ENCODE peak calls at places on chromosome 6, in five cellular contexts. H is GM10248, S is fibroblast of pulmonary artery, K is AG09309, C is RWPE1. N is an unnamed sample.

GRCh38 chr6:3247255-3248146 is 11.2 kb upstream of the PSMG4 start:
- DNase-seq in H (no peak), S (peak), K (peak), C (peak), N (no peak)

GRCh38 chr6:2850480-2851150 is 9.0 kb upstream of the SERPINB1 start:
- DNase-seq in H (no peak), S (peak), K (no peak), C (no peak), N (no peak)

GRCh38 chr6:81800666-81801065 is 48.2 kb upstream of the TENT5A start:
- DNase-seq in H (no peak), S (no peak), K (no peak), C (no peak), N (no peak)

GRCh38 chr6:43771210-43771857 is 1.3 kb downstream of the VEGFA start:
- DNase-seq in H (peak), S (peak), K (no peak), C (peak), N (no peak)

GRCh38 chr6:84652356-84653026 is 111.9 kb downstream of the TBX18 start:
- DNase-seq in H (no peak), S (peak), K (peak), C (peak), N (no peak)

GRCh38 chr6:35069262-35069661 is 71.9 kb downstream of the TCP11 start:
- DNase-seq in H (no peak), S (no peak), K (no peak), C (no peak), N (no peak)

GRCh38 chr6:4413073-4413472 is 277.7 kb upstream of the ECI2 start:
- DNase-seq in H (no peak), S (peak), K (peak), C (no peak), N (no peak)

GRCh38 chr6:162238675-162239074 is 488.9 kb downstream of the PRKN start:
- DNase-seq in H (no peak), S (no peak), K (no peak), C (no peak), N (no peak)

GRCh38 chr6:157244175-157244574 is 79.1 kb downstream of the TMEM242 start:
- DNase-seq in H (no peak), S (peak), K (peak), C (no peak), N (no peak)

GRCh38 chr6:170038717-170039116 is 252.2 kb downstream of the DLL1 start:
- DNase-seq in H (no peak), S (no peak), K (no peak), C (no peak), N (no peak)

GRCh38 chr6:148109732-148110131 is 232.9 kb upstream of the SASH1 start:
- DNase-seq in H (no peak), S (peak), K (no peak), C (no peak), N (no peak)

GRCh38 chr6:100001915-100002388 is 7.9 kb upstream of the MCHR2 start:
- DNase-seq in H (peak), S (peak), K (peak), C (peak), N (no peak)

GRCh38 chr6:151629791-151630190 is 136.0 kb downstream of the CCDC170 start:
- DNase-seq in H (no peak), S (no peak), K (no peak), C (no peak), N (no peak)

GRCh38 chr6:138339024-138339423 is 38.7 kb upstream of the SMIM28 start:
- DNase-seq in H (no peak), S (no peak), K (no peak), C (no peak), N (no peak)

GRCh38 chr6:41984623-41985022 is 43.0 kb upstream of the CCND3 start:
- DNase-seq in H (no peak), S (no peak), K (no peak), C (no peak), N (no peak)

GRCh38 chr6:115896538-115897129 is 164.1 kb downstream of the FRK start:
- DNase-seq in H (peak), S (peak), K (peak), C (peak), N (no peak)

GRCh38 chr6:83853968-83854501 is 875 bp downstream of the RIPPLY2 start:
- DNase-seq in H (no peak), S (no peak), K (no peak), C (no peak), N (no peak)

GRCh38 chr6:135114355-135115145 is 59.9 kb upstream of the HBS1L start:
- DNase-seq in H (peak), S (no peak), K (no peak), C (no peak), N (no peak)

GRCh38 chr6:156582509-156582992 is 194.6 kb upstream of the ARID1B start:
- DNase-seq in H (no peak), S (no peak), K (no peak), C (no peak), N (no peak)

GRCh38 chr6:84635081-84635745 is 129.2 kb downstream of the TBX18 start:
- DNase-seq in H (no peak), S (peak), K (no peak), C (no peak), N (no peak)

GRCh38 chr6:51934098-51934497 is 153.3 kb downstream of the PKHD1 start:
- DNase-seq in H (peak), S (no peak), K (no peak), C (peak), N (no peak)

GRCh38 chr6:130435181-130435580 is 69.4 kb downstream of the TMEM200A start:
- DNase-seq in H (no peak), S (no peak), K (no peak), C (no peak), N (no peak)

GRCh38 chr6:165222315-165223025 is 86.9 kb downstream of the C6orf118 start:
- DNase-seq in H (no peak), S (no peak), K (no peak), C (no peak), N (no peak)

GRCh38 chr6:119542037-119542436 is 192.5 kb upstream of the MAN1A1 start:
- DNase-seq in H (no peak), S (no peak), K (no peak), C (no peak), N (no peak)

GRCh38 chr6:149756261-149756636 is 6.7 kb downstream of the PCMT1 start:
- DNase-seq in H (no peak), S (no peak), K (no peak), C (no peak), N (no peak)

GRCh38 chr6:16844183-16844582 is 82.9 kb upstream of the ATXN1 start:
- DNase-seq in H (no peak), S (no peak), K (no peak), C (no peak), N (no peak)

GRCh38 chr6:3346476-3346875 is 87.7 kb downstream of the PSMG4 start:
- DNase-seq in H (no peak), S (no peak), K (no peak), C (no peak), N (no peak)

GRCh38 chr6:116682334-116682712 is 1.3 kb downstream of the KPNA5 start:
- DNase-seq in H (peak), S (peak), K (no peak), C (peak), N (no peak)

GRCh38 chr6:24766685-24767462 is 7.9 kb upstream of the GMNN start:
- DNase-seq in H (peak), S (peak), K (no peak), C (peak), N (no peak)
- TF ChIP-seq CTCF in H (peak), S (peak), K (peak), C (peak), N (peak)

GRCh38 chr6:31493875-31494694 is 3.9 kb upstream of the MICB start:
- DNase-seq in H (peak), S (peak), K (no peak), C (peak), N (peak)
- TF ChIP-seq CTCF in H (peak), S (peak), K (peak), C (peak), N (peak)

DNA sequence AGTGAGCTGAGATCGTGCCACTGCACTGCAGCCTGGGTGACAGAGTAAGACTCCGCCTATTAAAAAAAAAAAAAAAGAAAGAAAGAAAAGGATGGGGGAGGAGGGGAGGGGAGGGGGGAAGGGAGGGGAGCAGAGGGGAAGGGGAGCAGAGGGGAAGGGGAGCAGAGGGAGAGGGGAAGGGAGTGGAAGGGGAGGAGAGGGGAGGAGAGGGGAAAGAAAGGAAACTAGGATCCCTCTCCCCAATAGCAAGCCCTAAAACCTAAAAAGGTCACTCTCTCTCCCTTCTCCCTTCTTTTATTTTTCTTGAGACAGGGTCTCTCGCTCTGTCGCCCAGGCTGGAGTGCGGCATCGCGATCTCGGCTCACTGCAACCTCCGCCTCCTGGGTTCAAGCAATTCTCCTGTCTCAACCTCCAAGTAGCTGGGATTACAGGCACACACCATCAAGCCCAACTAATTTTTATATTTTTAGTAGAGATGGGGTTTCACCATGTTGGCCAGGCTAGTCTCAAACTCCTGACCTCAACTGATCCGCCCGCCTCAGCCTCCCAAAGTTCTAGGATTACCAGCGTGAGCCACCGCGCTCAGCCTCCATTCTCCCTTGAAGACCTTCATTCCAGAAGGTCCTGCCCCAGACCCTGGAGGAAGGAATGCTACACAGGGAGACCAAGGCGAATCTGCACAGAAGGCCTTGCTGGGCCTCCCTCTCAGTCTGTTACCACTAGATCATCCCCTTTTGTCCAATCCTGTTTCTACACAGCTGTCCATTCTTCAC is 45.8 kb upstream of the PIM1 start:
- DNase-seq in H (no peak), S (no peak), K (no peak), C (no peak), N (no peak)
- TF ChIP-seq CTCF in H (no peak), S (no peak), K (no peak), C (no peak), N (no peak)

DNA sequence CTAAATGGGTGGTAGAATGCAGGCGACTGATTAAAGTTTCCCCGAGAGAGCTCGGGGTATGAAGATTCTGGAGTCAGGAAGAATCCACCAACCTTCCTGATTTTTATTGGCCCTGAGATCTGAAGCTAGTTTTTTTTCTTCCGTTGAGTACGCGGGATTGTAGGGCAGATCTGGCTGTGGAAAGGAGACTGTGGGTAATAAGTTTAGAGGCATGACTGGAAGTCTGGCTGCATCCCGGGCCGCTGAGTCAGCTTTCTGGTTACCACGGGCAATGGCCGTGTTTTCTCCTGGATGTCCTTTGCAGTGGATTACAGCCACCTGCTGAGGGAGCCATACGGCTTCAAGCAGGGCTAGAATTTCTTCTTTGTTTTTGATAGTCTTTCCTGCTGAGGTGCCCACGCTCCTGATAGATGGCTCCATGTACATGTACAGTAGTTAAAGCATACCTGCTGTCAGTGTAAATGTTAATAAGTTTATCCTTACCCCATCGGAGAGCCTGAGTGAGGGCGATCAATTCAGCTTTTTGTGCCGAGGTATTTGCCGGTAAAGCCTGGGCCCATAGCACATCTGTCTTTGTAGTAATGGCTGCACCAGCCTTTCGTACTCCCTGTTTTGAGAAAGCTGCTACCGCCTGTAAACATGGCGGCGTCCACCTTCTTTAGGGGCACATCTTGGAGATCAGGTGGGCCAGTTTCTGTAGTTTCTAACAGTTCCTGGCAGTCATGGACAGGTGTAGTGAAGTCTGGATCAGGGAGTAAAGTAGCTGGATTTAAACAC is 154.0 kb downstream of the TRIM27 start:
- DNase-seq in H (no peak), S (peak), K (no peak), C (peak), N (no peak)
- TF ChIP-seq CTCF in H (peak), S (peak), K (peak), C (no peak), N (peak)

GRCh38 chr6:32432050-32432450 is 7.6 kb upstream of the HLA-DRA start:
- DNase-seq in H (peak), S (peak), K (no peak), C (peak), N (no peak)
- TF ChIP-seq CTCF in H (peak), S (peak), K (peak), C (no peak), N (peak)

GRCh38 chr6:57075092-57075491 is 14.9 kb upstream of the ZNF451 start:
- DNase-seq in H (no peak), S (no peak), K (no peak), C (no peak), N (no peak)
- TF ChIP-seq CTCF in H (no peak), S (no peak), K (no peak), C (no peak), N (peak)